ENCODE peak calls at places on chromosomes 12 and 14, in eight cellular contexts. Y is tibial artery, X is body of pancreas, H is adrenal gland, K is lower lobe of right lung, R is prostate gland, D is cardiac fibroblast, I is testis. A is an unnamed sample.

GRCh38 chr12:51351913-51352532 is 5.5 kb upstream of the CELA1 start:
- DNase-seq in K (peak; percentile 49), D (peak; percentile 81), X (peak; percentile 73), R (no peak), H (peak; percentile 66), Y (no peak), I (peak; percentile 69), A (no peak)

GRCh38 chr12:127450822-127451221 is 816.1 kb upstream of the TMEM132C start:
- DNase-seq in Y (no peak), R (no peak), I (no peak), H (no peak), D (no peak), K (no peak), X (no peak), A (no peak)

GRCh38 chr12:99332936-99333591 is 314.5 kb upstream of the GARIN6 start:
- DNase-seq in X (no peak), D (no peak), K (no peak), I (no peak), R (no peak), H (no peak), Y (no peak), A (no peak)

GRCh38 chr14:68440776-68441175 is 352.1 kb downstream of the ZFP36L1 start:
- DNase-seq in D (no peak), K (no peak), X (no peak), I (no peak), H (no peak), Y (no peak), R (no peak), A (no peak)

GRCh38 chr14:39033371-39033770 is 69.7 kb downstream of the SEC23A start:
- DNase-seq in H (no peak), K (no peak), I (no peak), D (no peak), R (no peak), Y (no peak), X (no peak), A (no peak)

GRCh38 chr12:69348162-69348938 is at the start of gene LYZ:
- DNase-seq in I (no peak), R (no peak), K (no peak), H (no peak), Y (no peak), D (no peak), X (no peak), A (no peak)

GRCh38 chr14:103118663-103119404 is 4.4 kb upstream of the TNFAIP2 start:
- DNase-seq in K (peak; percentile 95), Y (peak; percentile 89), I (peak; percentile 57), R (no peak), H (peak; percentile 64), X (no peak), D (no peak), A (no peak)

GRCh38 chr12:82686223-82687019 is at the start of gene TMTC2:
- DNase-seq in D (peak; percentile 93), K (peak; percentile 94), R (peak; percentile 96), X (peak; percentile 95), H (peak; percentile 96), I (peak; percentile 95), Y (peak; percentile 93), A (peak; percentile 58)

GRCh38 chr12:120364487-120364886 is 4.5 kb downstream of the MSI1 start:
- DNase-seq in K (no peak), D (no peak), X (no peak), Y (no peak), H (no peak), I (no peak), R (no peak), A (no peak)

GRCh38 chr12:132827763-132828703 is 636 bp downstream of the GOLGA3 start:
- DNase-seq in K (peak; percentile 64), R (peak; percentile 50), I (peak; percentile 39), X (peak; percentile 39), D (peak; percentile 74), Y (no peak), H (peak; percentile 38), A (peak; percentile 31)

GRCh38 chr14:99986416-99986815 is 78.8 kb upstream of the EVL start:
- DNase-seq in Y (no peak), R (no peak), H (no peak), D (no peak), X (no peak), K (no peak), I (no peak), A (no peak)

GRCh38 chr14:101369194-101369915 is 191.9 kb upstream of the DIO3 start:
- DNase-seq in R (no peak), X (no peak), K (no peak), Y (peak; percentile 87), H (no peak), D (no peak), I (peak; percentile 54), A (no peak)

GRCh38 chr12:92608418-92609091 is 94.2 kb upstream of the PLEKHG7 start:
- DNase-seq in X (no peak), R (no peak), D (peak; percentile 67), Y (no peak), I (no peak), H (no peak), K (no peak), A (no peak)

GRCh38 chr12:116303076-116303465 is 25.6 kb upstream of the MED13L start:
- DNase-seq in R (no peak), X (no peak), H (no peak), D (no peak), I (no peak), Y (no peak), K (no peak), A (no peak)

GRCh38 chr14:88129306-88130056 is 124.5 kb downstream of the GPR65 start:
- DNase-seq in H (peak; percentile 58), K (no peak), D (peak; percentile 90), Y (no peak), R (no peak), I (no peak), X (no peak), A (no peak)

GRCh38 chr14:31261859-31262739 is 54.5 kb upstream of the HECTD1 start:
- DNase-seq in Y (peak; percentile 74), D (peak; percentile 83), K (peak; percentile 55), X (peak; percentile 66), R (no peak), I (no peak), H (peak; percentile 9), A (peak; percentile 77)

GRCh38 chr12:57836442-57837375 is 9.8 kb downstream of the CTDSP2 start:
- DNase-seq in D (peak; percentile 95), Y (peak; percentile 84), R (peak; percentile 38), I (peak; percentile 86), H (peak; percentile 75), X (peak; percentile 55), K (no peak), A (no peak)

GRCh38 chr12:57839996-57840395 is 6.5 kb downstream of the CTDSP2 start:
- DNase-seq in I (no peak), H (peak; percentile 50), R (no peak), D (no peak), Y (no peak), K (no peak), X (peak; percentile 35), A (no peak)

GRCh38 chr12:57838594-57839302 is 7.8 kb downstream of the CTDSP2 start:
- DNase-seq in K (no peak), H (no peak), Y (no peak), D (peak; percentile 64), X (no peak), R (no peak), I (no peak), A (no peak)

GRCh38 chr12:57835366-57836288 is 10.9 kb downstream of the CTDSP2 start:
- DNase-seq in X (no peak), K (no peak), D (no peak), Y (no peak), I (peak; percentile 65), H (no peak), R (no peak), A (no peak)

DNA sequence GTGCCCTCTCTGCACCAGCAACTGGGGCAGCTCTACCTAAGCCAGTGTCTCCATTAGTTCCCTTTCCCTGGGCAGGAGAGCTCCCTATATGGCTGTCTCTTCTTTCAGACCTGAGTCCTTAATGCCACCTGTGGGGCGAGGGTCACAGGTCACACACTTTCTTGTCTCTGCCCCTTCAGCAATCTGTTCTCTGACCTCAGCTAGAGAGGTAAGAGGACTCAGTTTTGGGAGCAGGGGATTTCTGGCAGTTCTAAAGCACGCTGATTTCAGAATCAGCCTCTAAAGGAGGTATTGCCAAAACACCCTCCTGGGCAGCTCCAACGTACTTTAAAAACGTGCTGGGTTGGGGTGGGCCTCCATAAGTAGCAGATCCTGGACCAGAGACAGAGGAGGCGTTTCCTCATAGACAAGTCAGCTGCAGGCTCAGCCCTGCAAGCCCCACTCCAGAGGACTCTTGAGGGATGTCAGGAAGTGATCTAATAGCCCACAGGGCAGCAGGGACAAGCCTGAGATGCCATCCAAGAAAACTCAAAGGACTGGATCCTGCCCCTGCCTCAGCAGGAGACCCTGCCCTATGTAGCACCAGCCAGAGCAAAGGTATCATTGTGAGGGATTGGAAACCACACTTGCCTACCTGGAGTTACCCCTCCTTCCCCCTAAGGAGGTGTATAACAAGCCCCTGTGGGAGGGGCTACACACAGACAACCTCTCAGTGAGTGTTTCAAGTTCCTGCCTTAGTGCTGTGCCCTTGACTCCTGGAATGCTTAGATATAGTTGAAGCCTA is 8.6 kb downstream of the CTDSP2 start:
- DNase-seq in R (no peak), D (peak; percentile 86), Y (no peak), H (no peak), K (peak; percentile 72), X (no peak), I (peak; percentile 56), A (no peak)
- H3K4me3 ChIP-seq in R (no peak overlapping the region), D (no peak overlapping the region), Y (peak overlapping the region; percentile 33), H (no peak overlapping the region), K (peak overlapping the region; percentile 41), X (no peak overlapping the region), I (no peak overlapping the region), A (no peak overlapping the region)

DNA sequence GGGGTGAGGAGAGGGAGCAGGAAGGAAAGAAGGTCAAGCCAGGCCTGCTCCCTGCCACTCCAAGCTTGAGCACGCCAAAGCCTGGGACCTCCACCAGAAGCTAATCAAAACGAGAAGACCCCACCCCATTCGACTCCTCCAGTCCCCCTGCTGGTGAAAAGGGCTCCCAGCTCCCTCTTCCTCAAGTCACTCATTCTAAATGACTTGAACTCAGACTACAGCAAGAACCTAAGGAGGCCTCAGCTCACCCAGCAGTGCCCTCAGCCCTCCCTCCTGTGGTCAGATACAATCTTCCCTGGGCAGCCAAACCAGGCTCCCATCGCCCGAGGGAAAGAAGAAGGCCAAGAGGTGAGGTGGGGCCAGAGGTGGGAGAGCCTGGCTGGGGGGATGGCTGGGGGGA is 17.4 kb downstream of the HDAC7 start:
- DNase-seq in X (no peak), D (peak; percentile 36), K (peak; percentile 40), Y (no peak), H (no peak), I (no peak), R (no peak), A (no peak)
- TF ChIP-seq CTCF in X (no peak), D (peak; percentile 30), K (peak; percentile 35), Y (no peak), H (no peak), I (no peak), R (peak; percentile 14), A (peak; percentile 52)

GRCh38 chr14:91886961-91887360 is 19.6 kb upstream of the TC2N start:
- DNase-seq in I (no peak), R (no peak), K (no peak), X (no peak), H (no peak), D (no peak), Y (no peak), A (no peak)
- H3K4me3 ChIP-seq in I (no peak overlapping the region), R (no peak overlapping the region), K (no peak overlapping the region), X (no peak overlapping the region), H (no peak overlapping the region), D (no peak overlapping the region), Y (no peak overlapping the region), A (no peak overlapping the region)

DNA sequence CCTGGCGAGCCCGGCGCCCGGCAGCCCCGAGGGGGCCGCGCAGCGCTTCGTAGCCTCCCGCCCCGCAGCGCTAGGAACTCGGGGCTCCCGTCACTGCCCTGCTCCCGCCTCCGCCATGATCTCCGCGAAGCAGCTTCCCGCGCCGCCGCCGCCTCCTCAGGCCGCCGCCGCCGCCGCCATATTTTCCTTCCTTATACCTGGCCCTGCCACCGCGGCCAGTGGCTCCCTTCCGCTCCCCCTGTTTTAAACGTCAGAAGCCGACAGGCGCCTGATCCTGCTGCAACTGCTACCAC is 286 bp downstream of the PPP4R3A start:
- DNase-seq in H (no peak), K (no peak), X (no peak), I (no peak), Y (no peak), D (no peak), R (no peak), A (no peak)
- TF ChIP-seq CTCF in H (peak; percentile 2), K (no peak), X (no peak), I (no peak), Y (no peak), D (no peak), R (no peak), A (no peak)